ENCODE peak calls at places on chromosomes 4 and X, in eight cellular contexts. X is fibroblast of the aortic adventitia, I is adrenal gland, A is neural crest cell, E is NB4, D is thoracic aorta, K is fibroblast of lung, F is HFF-Myc. Y is an unnamed sample.

GRCh38 chr4:76087007-76087769 is 12.7 kb downstream of the ART3 start:
- DNase-seq in X (peak), I (peak), A (peak), E (peak), D (no peak), K (peak), F (peak), Y (peak)

GRCh38 chr4:6235901-6236625 is 33.6 kb upstream of the WFS1 start:
- DNase-seq in X (no peak), I (no peak), A (no peak), E (no peak), D (no peak), K (no peak), F (no peak), Y (no peak)

GRCh38 chrX:154317391-154318000 is 21.9 kb downstream of the TKTL1 start:
- DNase-seq in X (peak), I (peak), A (peak), E (no peak), D (no peak), K (peak), F (no peak), Y (no peak)

GRCh38 chrX:38117485-38117884 is 103.2 kb downstream of the SRPX start:
- DNase-seq in X (peak), I (no peak), A (no peak), E (no peak), D (no peak), K (peak), F (no peak), Y (no peak)

GRCh38 chr4:153223935-153224334 is 19.7 kb downstream of the TRIM2 start:
- DNase-seq in X (peak), I (no peak), A (no peak), E (no peak), D (no peak), K (peak), F (no peak), Y (no peak)

GRCh38 chr4:38857354-38858096 is 908 bp upstream of the TLR6 start:
- DNase-seq in X (peak), I (peak), A (no peak), E (peak), D (no peak), K (peak), F (no peak), Y (no peak)

GRCh38 chrX:138886769-138887168 is 175.3 kb upstream of the FGF13 start:
- DNase-seq in X (peak), I (peak), A (no peak), E (no peak), D (no peak), K (no peak), F (no peak), Y (no peak)

GRCh38 chr4:41540687-41541086 is 2.7 kb downstream of the LIMCH1 start:
- DNase-seq in X (no peak), I (no peak), A (no peak), E (no peak), D (no peak), K (no peak), F (no peak), Y (no peak)

GRCh38 chrX:12956704-12957541 is 18.0 kb upstream of the TMSB4X start:
- DNase-seq in X (peak), I (peak), A (no peak), E (peak), D (no peak), K (peak), F (no peak), Y (no peak)

GRCh38 chrX:131762802-131763234 is 218.9 kb downstream of the OR13H1 start:
- DNase-seq in X (peak), I (no peak), A (no peak), E (no peak), D (no peak), K (no peak), F (no peak), Y (no peak)

GRCh38 chrX:151680805-151681204 is 14.5 kb upstream of the PRRG3 start:
- DNase-seq in X (peak), I (peak), A (peak), E (peak), D (no peak), K (peak), F (no peak), Y (no peak)

GRCh38 chr4:37867102-37867501 is 23.8 kb upstream of the TBC1D1 start:
- DNase-seq in X (no peak), I (no peak), A (no peak), E (no peak), D (no peak), K (no peak), F (no peak), Y (no peak)

GRCh38 chrX:139246295-139246694 is 284.2 kb upstream of the F9 start:
- DNase-seq in X (no peak), I (no peak), A (no peak), E (no peak), D (no peak), K (no peak), F (no peak), Y (no peak)

GRCh38 chrX:133668225-133668931 is 253.1 kb upstream of the GPC4 start:
- DNase-seq in X (no peak), I (no peak), A (no peak), E (no peak), D (no peak), K (no peak), F (no peak), Y (no peak)

DNA sequence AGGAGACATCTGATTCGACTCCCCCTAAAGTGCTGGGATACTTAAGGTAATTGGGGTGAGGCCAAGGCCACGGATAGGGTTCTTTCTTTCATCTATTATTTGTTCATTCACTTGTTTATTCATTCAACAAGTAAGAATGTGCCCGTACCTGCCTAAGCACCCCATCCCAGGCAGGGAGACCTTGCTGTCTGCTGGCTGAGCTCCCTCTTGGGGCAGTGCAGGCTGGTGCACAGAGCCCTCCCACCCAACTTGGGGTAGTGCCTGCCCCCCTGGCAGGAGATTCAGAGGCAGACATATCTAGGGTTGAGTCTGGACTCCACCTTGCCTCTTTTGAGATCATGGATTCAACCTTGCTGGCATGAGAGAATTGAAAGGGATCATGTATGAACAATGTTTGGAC is 95.7 kb downstream of the DRD5 start:
- DNase-seq in X (no peak), I (no peak), A (no peak), E (no peak), D (no peak), K (no peak), F (no peak), Y (no peak)
- TF ChIP-seq CTCF in X (no peak), I (no peak), A (no peak), E (no peak), D (no peak), K (no peak), F (no peak), Y (no peak)

GRCh38 chr4:26161030-26161824 is 159.6 kb upstream of the RBPJ start:
- DNase-seq in X (no peak), I (no peak), A (peak), E (peak), D (no peak), K (peak), F (no peak), Y (no peak)
- TF ChIP-seq CTCF in X (peak), I (no peak), A (peak), E (peak), D (no peak), K (no peak), F (peak), Y (peak)

DNA sequence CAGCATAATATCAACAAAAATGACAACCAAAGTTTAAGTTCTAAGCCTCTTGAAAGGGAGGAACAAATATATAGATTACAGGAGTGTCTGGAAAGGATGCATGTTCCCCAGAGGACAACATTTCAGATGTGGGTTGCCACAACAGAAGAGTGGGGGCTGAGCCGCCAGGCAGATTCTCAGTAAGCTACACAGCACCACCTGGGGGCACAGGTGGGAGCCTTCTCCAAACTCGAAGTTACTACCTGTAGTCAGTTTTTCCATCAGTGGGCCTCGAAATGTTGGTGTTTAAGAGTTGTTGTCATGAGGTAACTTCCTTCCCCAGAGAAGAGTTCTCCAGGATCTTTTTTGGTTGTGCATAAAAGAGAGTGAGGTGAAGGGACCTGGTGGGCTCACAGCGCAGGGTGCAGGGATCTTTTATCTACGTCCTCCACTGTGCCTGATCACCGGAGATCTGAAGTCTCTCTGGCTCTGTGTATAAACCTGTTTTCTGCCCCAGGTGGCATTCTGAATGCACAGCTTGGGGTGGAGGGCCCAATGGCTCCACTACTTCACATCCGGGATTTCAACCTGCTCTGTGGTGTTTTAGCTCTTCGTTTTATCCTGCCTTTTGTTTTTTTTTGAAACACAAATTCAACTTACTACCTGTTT is 58.4 kb upstream of the STS start:
- DNase-seq in X (no peak), I (no peak), A (no peak), E (peak), D (no peak), K (no peak), F (no peak), Y (no peak)
- TF ChIP-seq CTCF in X (no peak), I (no peak), A (no peak), E (no peak), D (no peak), K (no peak), F (no peak), Y (peak)

GRCh38 chr4:183355405-183355804 is 33.2 kb upstream of the CLDN24 start:
- DNase-seq in X (peak), I (peak), A (no peak), E (no peak), D (no peak), K (peak), F (no peak), Y (no peak)
- TF ChIP-seq CTCF in X (no peak), I (no peak), A (no peak), E (no peak), D (no peak), K (no peak), F (no peak), Y (no peak)

GRCh38 chrX:55715847-55716246 is 1.7 kb upstream of the RRAGB start:
- DNase-seq in X (no peak), I (no peak), A (no peak), E (peak), D (no peak), K (no peak), F (no peak), Y (no peak)
- TF ChIP-seq CTCF in X (no peak), I (no peak), A (no peak), E (peak), D (no peak), K (no peak), F (no peak), Y (no peak)